ENCODE peak calls at places on chromosome 11, in nine cellular contexts. One of them, this sample, is unnamed. For H3K4me1, the result is how much of the 10 kb centered on the place peaks cover.

GRCh38 chr11:43697679-43698078 is 17.1 kb downstream of the HSD17B12 start:
- DNase-seq in neuronal stem cell: no peak
- DNase-seq in mammary epithelial cell: no peak
- DNase-seq in SJSA1: no peak
- DNase-seq in body of pancreas: no peak
- DNase-seq in heart right ventricle: no peak
- DNase-seq in psoas muscle: no peak
- DNase-seq in ovary: no peak
- DNase-seq in naive thymus-derived CD4-positive, alpha-beta T cell: no peak
- DNase-seq in this sample: no peak

GRCh38 chr11:45435706-45436105 is 149.6 kb upstream of the SYT13 start:
- DNase-seq in neuronal stem cell: no peak
- DNase-seq in mammary epithelial cell: no peak
- DNase-seq in SJSA1: no peak
- DNase-seq in body of pancreas: no peak
- DNase-seq in heart right ventricle: no peak
- DNase-seq in psoas muscle: no peak
- DNase-seq in ovary: no peak
- DNase-seq in naive thymus-derived CD4-positive, alpha-beta T cell: no peak
- DNase-seq in this sample: no peak

GRCh38 chr11:36425593-36426206 is 84.4 kb downstream of the TRAF6 start:
- DNase-seq in neuronal stem cell: no peak
- DNase-seq in mammary epithelial cell: no peak
- DNase-seq in SJSA1: no peak
- DNase-seq in body of pancreas: no peak
- DNase-seq in heart right ventricle: no peak
- DNase-seq in psoas muscle: no peak
- DNase-seq in ovary: no peak
- DNase-seq in naive thymus-derived CD4-positive, alpha-beta T cell: no peak
- DNase-seq in this sample: no peak

GRCh38 chr11:70495351-70496310 is 97.3 kb downstream of the CTTN start:
- DNase-seq in neuronal stem cell: no peak
- DNase-seq in mammary epithelial cell: no peak
- DNase-seq in SJSA1: no peak
- DNase-seq in body of pancreas: no peak
- DNase-seq in heart right ventricle: no peak
- DNase-seq in psoas muscle: peak
- DNase-seq in ovary: no peak
- DNase-seq in naive thymus-derived CD4-positive, alpha-beta T cell: no peak
- DNase-seq in this sample: no peak

GRCh38 chr11:69075421-69076128 is 26.8 kb downstream of the TPCN2 start:
- DNase-seq in neuronal stem cell: no peak
- DNase-seq in mammary epithelial cell: peak
- DNase-seq in SJSA1: peak
- DNase-seq in body of pancreas: peak
- DNase-seq in heart right ventricle: peak
- DNase-seq in psoas muscle: peak
- DNase-seq in ovary: peak
- DNase-seq in naive thymus-derived CD4-positive, alpha-beta T cell: no peak
- DNase-seq in this sample: peak

GRCh38 chr11:131980878-131981668 is 610.7 kb downstream of the NTM start:
- DNase-seq in neuronal stem cell: no peak
- DNase-seq in mammary epithelial cell: no peak
- DNase-seq in SJSA1: no peak
- DNase-seq in body of pancreas: no peak
- DNase-seq in heart right ventricle: no peak
- DNase-seq in psoas muscle: no peak
- DNase-seq in ovary: no peak
- DNase-seq in naive thymus-derived CD4-positive, alpha-beta T cell: no peak
- DNase-seq in this sample: no peak

GRCh38 chr11:68200639-68201038 is 12.5 kb downstream of the KMT5B start:
- DNase-seq in neuronal stem cell: no peak
- DNase-seq in mammary epithelial cell: no peak
- DNase-seq in SJSA1: no peak
- DNase-seq in body of pancreas: no peak
- DNase-seq in heart right ventricle: no peak
- DNase-seq in psoas muscle: no peak
- DNase-seq in ovary: no peak
- DNase-seq in naive thymus-derived CD4-positive, alpha-beta T cell: no peak
- DNase-seq in this sample: no peak

GRCh38 chr11:59102259-59102765 is 4.7 kb upstream of the FAM111B start:
- DNase-seq in neuronal stem cell: peak
- DNase-seq in mammary epithelial cell: peak
- DNase-seq in SJSA1: no peak
- DNase-seq in body of pancreas: peak
- DNase-seq in heart right ventricle: peak
- DNase-seq in psoas muscle: peak
- DNase-seq in ovary: no peak
- DNase-seq in naive thymus-derived CD4-positive, alpha-beta T cell: no peak
- DNase-seq in this sample: peak

GRCh38 chr11:73268671-73269271 is 3.4 kb upstream of the P2RY6 start:
- DNase-seq in neuronal stem cell: no peak
- DNase-seq in mammary epithelial cell: no peak
- DNase-seq in SJSA1: no peak
- DNase-seq in body of pancreas: no peak
- DNase-seq in heart right ventricle: no peak
- DNase-seq in psoas muscle: no peak
- DNase-seq in ovary: no peak
- DNase-seq in naive thymus-derived CD4-positive, alpha-beta T cell: no peak
- DNase-seq in this sample: no peak

GRCh38 chr11:106956887-106957505 is 61.3 kb downstream of the GUCY1A2 start:
- DNase-seq in neuronal stem cell: no peak
- DNase-seq in mammary epithelial cell: no peak
- DNase-seq in SJSA1: no peak
- DNase-seq in body of pancreas: no peak
- DNase-seq in heart right ventricle: no peak
- DNase-seq in psoas muscle: peak
- DNase-seq in ovary: no peak
- DNase-seq in naive thymus-derived CD4-positive, alpha-beta T cell: no peak
- DNase-seq in this sample: peak

DNA sequence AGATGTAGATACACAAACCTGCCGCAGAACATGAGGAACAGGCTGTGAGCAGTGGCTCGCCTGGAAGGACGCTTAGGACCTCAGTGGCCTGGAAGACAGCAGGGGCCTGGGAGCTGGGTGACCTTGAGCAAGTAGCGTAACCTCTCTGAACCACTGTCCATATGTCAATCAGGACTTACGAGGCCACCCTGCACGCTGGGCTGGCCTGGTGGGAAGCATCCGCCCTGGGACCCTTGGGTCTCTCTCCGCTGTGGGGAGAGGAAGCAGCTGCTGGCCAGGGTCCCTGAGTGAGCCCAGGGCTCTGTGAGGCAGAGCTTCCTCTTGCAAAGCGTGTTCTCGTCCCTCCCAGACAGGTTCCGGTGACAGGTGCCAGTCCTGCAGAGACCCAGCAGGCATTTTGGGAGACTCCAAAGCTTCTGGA is 14.0 kb upstream of the EHD1 start:
- DNase-seq in neuronal stem cell: no peak
- DNase-seq in mammary epithelial cell: no peak
- DNase-seq in SJSA1: no peak
- DNase-seq in body of pancreas: no peak
- DNase-seq in heart right ventricle: no peak
- DNase-seq in psoas muscle: no peak
- DNase-seq in ovary: no peak
- DNase-seq in naive thymus-derived CD4-positive, alpha-beta T cell: no peak
- DNase-seq in this sample: no peak
- H3K4me1 ChIP-seq in neuronal stem cell: under half
- H3K4me1 ChIP-seq in mammary epithelial cell: under half
- H3K4me1 ChIP-seq in SJSA1: under half
- H3K4me1 ChIP-seq in body of pancreas: half or more
- H3K4me1 ChIP-seq in heart right ventricle: under half
- H3K4me1 ChIP-seq in psoas muscle: under half
- H3K4me1 ChIP-seq in ovary: under half
- H3K4me1 ChIP-seq in naive thymus-derived CD4-positive, alpha-beta T cell: under half
- H3K4me1 ChIP-seq in this sample: under half

GRCh38 chr11:35139883-35140282 is 912 bp downstream of the CD44 start:
- DNase-seq in neuronal stem cell: no peak
- DNase-seq in mammary epithelial cell: no peak
- DNase-seq in SJSA1: no peak
- DNase-seq in body of pancreas: peak
- DNase-seq in heart right ventricle: no peak
- DNase-seq in psoas muscle: no peak
- DNase-seq in ovary: no peak
- DNase-seq in naive thymus-derived CD4-positive, alpha-beta T cell: no peak
- DNase-seq in this sample: no peak

GRCh38 chr11:35141034-35141433 is 2.1 kb downstream of the CD44 start:
- DNase-seq in neuronal stem cell: no peak
- DNase-seq in mammary epithelial cell: no peak
- DNase-seq in SJSA1: no peak
- DNase-seq in body of pancreas: no peak
- DNase-seq in heart right ventricle: no peak
- DNase-seq in psoas muscle: no peak
- DNase-seq in ovary: no peak
- DNase-seq in naive thymus-derived CD4-positive, alpha-beta T cell: no peak
- DNase-seq in this sample: no peak

GRCh38 chr11:35143509-35144102 is 4.6 kb downstream of the CD44 start:
- DNase-seq in neuronal stem cell: no peak
- DNase-seq in mammary epithelial cell: peak
- DNase-seq in SJSA1: no peak
- DNase-seq in body of pancreas: no peak
- DNase-seq in heart right ventricle: no peak
- DNase-seq in psoas muscle: no peak
- DNase-seq in ovary: no peak
- DNase-seq in naive thymus-derived CD4-positive, alpha-beta T cell: no peak
- DNase-seq in this sample: no peak

GRCh38 chr11:35142481-35143207 is 3.7 kb downstream of the CD44 start:
- DNase-seq in neuronal stem cell: no peak
- DNase-seq in mammary epithelial cell: peak
- DNase-seq in SJSA1: peak
- DNase-seq in body of pancreas: peak
- DNase-seq in heart right ventricle: no peak
- DNase-seq in psoas muscle: no peak
- DNase-seq in ovary: no peak
- DNase-seq in naive thymus-derived CD4-positive, alpha-beta T cell: no peak
- DNase-seq in this sample: no peak

DNA sequence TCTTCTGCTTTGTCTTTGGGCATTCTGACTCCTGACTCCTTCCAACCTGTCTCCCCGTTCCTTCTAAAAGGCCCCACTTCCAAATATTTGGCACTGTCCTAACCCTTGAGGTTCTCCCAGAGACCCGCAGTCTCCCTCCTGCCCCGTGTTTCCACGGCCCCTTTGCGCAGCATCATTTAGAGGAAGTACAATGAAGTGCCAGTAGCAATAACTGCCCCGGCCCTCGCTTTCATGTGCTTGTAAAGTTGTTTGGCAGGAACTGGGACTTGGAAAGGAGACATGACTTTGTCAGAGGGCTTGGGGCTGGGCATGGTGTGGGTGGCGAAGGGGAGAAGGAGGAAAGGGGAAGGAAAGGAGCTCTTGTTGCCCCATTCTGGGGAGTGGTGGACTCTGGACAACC is 2.6 kb downstream of the CD44 start:
- DNase-seq in neuronal stem cell: no peak
- DNase-seq in mammary epithelial cell: no peak
- DNase-seq in SJSA1: no peak
- DNase-seq in body of pancreas: peak
- DNase-seq in heart right ventricle: peak
- DNase-seq in psoas muscle: peak
- DNase-seq in ovary: no peak
- DNase-seq in naive thymus-derived CD4-positive, alpha-beta T cell: no peak
- DNase-seq in this sample: peak
- H3K4me1 ChIP-seq in neuronal stem cell: under half
- H3K4me1 ChIP-seq in mammary epithelial cell: half or more
- H3K4me1 ChIP-seq in SJSA1: half or more
- H3K4me1 ChIP-seq in body of pancreas: half or more
- H3K4me1 ChIP-seq in heart right ventricle: under half
- H3K4me1 ChIP-seq in psoas muscle: under half
- H3K4me1 ChIP-seq in ovary: under half
- H3K4me1 ChIP-seq in naive thymus-derived CD4-positive, alpha-beta T cell: half or more
- H3K4me1 ChIP-seq in this sample: under half

DNA sequence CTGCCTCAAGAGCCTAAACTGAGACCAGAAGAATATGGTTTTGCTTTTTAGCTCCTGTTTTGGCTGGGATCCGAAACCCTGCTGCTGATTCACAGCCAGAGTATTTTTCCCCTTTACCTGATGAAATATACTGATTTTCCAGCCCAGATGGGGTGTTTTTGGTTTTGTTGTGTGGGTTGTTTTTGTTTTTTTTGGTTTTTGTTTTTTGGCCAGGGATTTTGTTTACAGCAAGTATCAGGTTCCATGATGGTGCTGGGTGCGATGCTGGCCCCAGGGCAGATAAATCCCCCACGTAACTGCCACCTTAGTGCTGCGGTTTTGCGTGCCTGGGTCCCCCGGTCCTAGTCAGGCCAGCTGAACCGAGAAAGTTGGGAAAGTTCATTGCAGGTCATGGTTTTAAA is 103.7 kb downstream of the ZBTB16 start:
- DNase-seq in neuronal stem cell: no peak
- DNase-seq in mammary epithelial cell: peak
- DNase-seq in SJSA1: no peak
- DNase-seq in body of pancreas: peak
- DNase-seq in heart right ventricle: no peak
- DNase-seq in psoas muscle: peak
- DNase-seq in ovary: peak
- DNase-seq in naive thymus-derived CD4-positive, alpha-beta T cell: no peak
- DNase-seq in this sample: peak
- H3K4me1 ChIP-seq in neuronal stem cell: half or more
- H3K4me1 ChIP-seq in mammary epithelial cell: half or more
- H3K4me1 ChIP-seq in SJSA1: under half
- H3K4me1 ChIP-seq in body of pancreas: half or more
- H3K4me1 ChIP-seq in heart right ventricle: half or more
- H3K4me1 ChIP-seq in psoas muscle: half or more
- H3K4me1 ChIP-seq in ovary: half or more
- H3K4me1 ChIP-seq in naive thymus-derived CD4-positive, alpha-beta T cell: half or more
- H3K4me1 ChIP-seq in this sample: half or more

GRCh38 chr11:12802418-12803085 is 128.3 kb downstream of the TEAD1 start:
- DNase-seq in neuronal stem cell: peak
- DNase-seq in mammary epithelial cell: peak
- DNase-seq in SJSA1: peak
- DNase-seq in body of pancreas: peak
- DNase-seq in heart right ventricle: peak
- DNase-seq in psoas muscle: no peak
- DNase-seq in ovary: peak
- DNase-seq in naive thymus-derived CD4-positive, alpha-beta T cell: no peak
- DNase-seq in this sample: no peak
- H3K4me1 ChIP-seq in neuronal stem cell: under half
- H3K4me1 ChIP-seq in mammary epithelial cell: half or more
- H3K4me1 ChIP-seq in SJSA1: half or more
- H3K4me1 ChIP-seq in body of pancreas: half or more
- H3K4me1 ChIP-seq in heart right ventricle: under half
- H3K4me1 ChIP-seq in psoas muscle: half or more
- H3K4me1 ChIP-seq in ovary: under half
- H3K4me1 ChIP-seq in naive thymus-derived CD4-positive, alpha-beta T cell: under half
- H3K4me1 ChIP-seq in this sample: under half

GRCh38 chr11:119416606-119417580 is 6.1 kb downstream of the THY1 start:
- DNase-seq in neuronal stem cell: no peak
- DNase-seq in mammary epithelial cell: peak
- DNase-seq in SJSA1: peak
- DNase-seq in body of pancreas: no peak
- DNase-seq in heart right ventricle: no peak
- DNase-seq in psoas muscle: no peak
- DNase-seq in ovary: no peak
- DNase-seq in naive thymus-derived CD4-positive, alpha-beta T cell: no peak
- DNase-seq in this sample: no peak
- H3K4me1 ChIP-seq in neuronal stem cell: under half
- H3K4me1 ChIP-seq in mammary epithelial cell: under half
- H3K4me1 ChIP-seq in SJSA1: under half
- H3K4me1 ChIP-seq in body of pancreas: under half
- H3K4me1 ChIP-seq in heart right ventricle: under half
- H3K4me1 ChIP-seq in psoas muscle: under half
- H3K4me1 ChIP-seq in ovary: under half
- H3K4me1 ChIP-seq in naive thymus-derived CD4-positive, alpha-beta T cell: under half
- H3K4me1 ChIP-seq in this sample: under half